ENCODE peak calls at places on chromosomes 16 and 17, in ten cellular contexts. One of them, this sample, is unnamed.

GRCh38 chr16:4613636-4614570 is 785 bp downstream of the UBALD1 start:
- DNase-seq in activated T-helper 1 cell treated with Interleukin-2 at 50 U/mL for 16 hours: no peak
- DNase-seq in upper lobe of left lung: peak; percentile 93
- DNase-seq in CD4-positive, alpha-beta T cell: peak; percentile 13
- DNase-seq in GF-D8: no peak
- DNase-seq in RCC 7860: peak; percentile 6
- DNase-seq in EH: peak; percentile 53
- DNase-seq in cardiac fibroblast: peak; percentile 37
- DNase-seq in activated naive CD4-positive, alpha-beta T cell treated with anti-CD3 and anti-CD28 coated beads for 36 hours: peak; percentile 42
- DNase-seq in cardiac muscle cell: peak; percentile 70
- DNase-seq in this sample: no peak

GRCh38 chr16:83215417-83216001 is 588.7 kb downstream of the CDH13 start:
- DNase-seq in activated T-helper 1 cell treated with Interleukin-2 at 50 U/mL for 16 hours: peak; percentile 3
- DNase-seq in upper lobe of left lung: no peak
- DNase-seq in CD4-positive, alpha-beta T cell: no peak
- DNase-seq in GF-D8: no peak
- DNase-seq in RCC 7860: peak; percentile 13
- DNase-seq in EH: peak; percentile 43
- DNase-seq in cardiac fibroblast: peak; percentile 64
- DNase-seq in activated naive CD4-positive, alpha-beta T cell treated with anti-CD3 and anti-CD28 coated beads for 36 hours: peak; percentile 62
- DNase-seq in cardiac muscle cell: peak; percentile 34
- DNase-seq in this sample: no peak

GRCh38 chr17:50170662-50171370 is 5.0 kb downstream of the SGCA start:
- DNase-seq in activated T-helper 1 cell treated with Interleukin-2 at 50 U/mL for 16 hours: no peak
- DNase-seq in upper lobe of left lung: no peak
- DNase-seq in CD4-positive, alpha-beta T cell: no peak
- DNase-seq in GF-D8: no peak
- DNase-seq in RCC 7860: peak; percentile 58
- DNase-seq in EH: peak; percentile 36
- DNase-seq in cardiac fibroblast: peak; percentile 19
- DNase-seq in activated naive CD4-positive, alpha-beta T cell treated with anti-CD3 and anti-CD28 coated beads for 36 hours: no peak
- DNase-seq in cardiac muscle cell: no peak
- DNase-seq in this sample: no peak

GRCh38 chr17:50539762-50540440 is 7.1 kb upstream of the SPATA20 start:
- DNase-seq in activated T-helper 1 cell treated with Interleukin-2 at 50 U/mL for 16 hours: no peak
- DNase-seq in upper lobe of left lung: peak; percentile 83
- DNase-seq in CD4-positive, alpha-beta T cell: no peak
- DNase-seq in GF-D8: no peak
- DNase-seq in RCC 7860: no peak
- DNase-seq in EH: no peak
- DNase-seq in cardiac fibroblast: no peak
- DNase-seq in activated naive CD4-positive, alpha-beta T cell treated with anti-CD3 and anti-CD28 coated beads for 36 hours: no peak
- DNase-seq in cardiac muscle cell: no peak
- DNase-seq in this sample: no peak

GRCh38 chr17:67718325-67718941 is 697 bp downstream of the NOL11 start:
- DNase-seq in activated T-helper 1 cell treated with Interleukin-2 at 50 U/mL for 16 hours: peak; percentile 7
- DNase-seq in upper lobe of left lung: no peak
- DNase-seq in CD4-positive, alpha-beta T cell: no peak
- DNase-seq in GF-D8: peak; percentile 21
- DNase-seq in RCC 7860: peak; percentile 46
- DNase-seq in EH: peak; percentile 66
- DNase-seq in cardiac fibroblast: peak; percentile 28
- DNase-seq in activated naive CD4-positive, alpha-beta T cell treated with anti-CD3 and anti-CD28 coated beads for 36 hours: peak; percentile 57
- DNase-seq in cardiac muscle cell: no peak
- DNase-seq in this sample: no peak

GRCh38 chr17:33749171-33749570 is 456.1 kb upstream of the ASIC2 start:
- DNase-seq in activated T-helper 1 cell treated with Interleukin-2 at 50 U/mL for 16 hours: no peak
- DNase-seq in upper lobe of left lung: no peak
- DNase-seq in CD4-positive, alpha-beta T cell: no peak
- DNase-seq in GF-D8: no peak
- DNase-seq in RCC 7860: no peak
- DNase-seq in EH: no peak
- DNase-seq in cardiac fibroblast: no peak
- DNase-seq in activated naive CD4-positive, alpha-beta T cell treated with anti-CD3 and anti-CD28 coated beads for 36 hours: no peak
- DNase-seq in cardiac muscle cell: no peak
- DNase-seq in this sample: no peak

GRCh38 chr16:49179714-49180330 is 101.8 kb downstream of the CBLN1 start:
- DNase-seq in activated T-helper 1 cell treated with Interleukin-2 at 50 U/mL for 16 hours: no peak
- DNase-seq in upper lobe of left lung: no peak
- DNase-seq in CD4-positive, alpha-beta T cell: no peak
- DNase-seq in GF-D8: no peak
- DNase-seq in RCC 7860: no peak
- DNase-seq in EH: no peak
- DNase-seq in cardiac fibroblast: no peak
- DNase-seq in activated naive CD4-positive, alpha-beta T cell treated with anti-CD3 and anti-CD28 coated beads for 36 hours: no peak
- DNase-seq in cardiac muscle cell: no peak
- DNase-seq in this sample: no peak

GRCh38 chr17:82882715-82883446 is 43.1 kb upstream of the ZNF750 start:
- DNase-seq in activated T-helper 1 cell treated with Interleukin-2 at 50 U/mL for 16 hours: peak; percentile 72
- DNase-seq in upper lobe of left lung: peak; percentile 90
- DNase-seq in CD4-positive, alpha-beta T cell: peak; percentile 76
- DNase-seq in GF-D8: no peak
- DNase-seq in RCC 7860: no peak
- DNase-seq in EH: no peak
- DNase-seq in cardiac fibroblast: no peak
- DNase-seq in activated naive CD4-positive, alpha-beta T cell treated with anti-CD3 and anti-CD28 coated beads for 36 hours: peak; percentile 90
- DNase-seq in cardiac muscle cell: no peak
- DNase-seq in this sample: no peak

GRCh38 chr16:85335584-85336492 is 223.6 kb upstream of the CIBAR2 start:
- DNase-seq in activated T-helper 1 cell treated with Interleukin-2 at 50 U/mL for 16 hours: no peak
- DNase-seq in upper lobe of left lung: peak; percentile 65
- DNase-seq in CD4-positive, alpha-beta T cell: no peak
- DNase-seq in GF-D8: no peak
- DNase-seq in RCC 7860: no peak
- DNase-seq in EH: peak; percentile 42
- DNase-seq in cardiac fibroblast: peak; percentile 62
- DNase-seq in activated naive CD4-positive, alpha-beta T cell treated with anti-CD3 and anti-CD28 coated beads for 36 hours: peak; percentile 30
- DNase-seq in cardiac muscle cell: no peak
- DNase-seq in this sample: no peak

GRCh38 chr16:1614226-1615102 is 2.3 kb downstream of the CRAMP1 start:
- DNase-seq in activated T-helper 1 cell treated with Interleukin-2 at 50 U/mL for 16 hours: no peak
- DNase-seq in upper lobe of left lung: peak; percentile 87
- DNase-seq in CD4-positive, alpha-beta T cell: no peak
- DNase-seq in GF-D8: no peak
- DNase-seq in RCC 7860: no peak
- DNase-seq in EH: peak; percentile 54
- DNase-seq in cardiac fibroblast: peak; percentile 44
- DNase-seq in activated naive CD4-positive, alpha-beta T cell treated with anti-CD3 and anti-CD28 coated beads for 36 hours: peak; percentile 33
- DNase-seq in cardiac muscle cell: peak; percentile 68
- DNase-seq in this sample: no peak

This sample was measured in GDM1.